ENCODE peak calls at places on chromosomes 6 and 20, in five cellular contexts. One of them, this sample, is unnamed.

GRCh38 chr20:21090112-21090737 is 15.9 kb downstream of the LINC00237 start:
- DNase-seq in left ventricle myocardium superior: no peak
- DNase-seq in HEK293T: no peak
- DNase-seq in HTR-8/SVneo: no peak
- DNase-seq in HT1080: no peak
- DNase-seq in this sample: no peak

GRCh38 chr20:51277961-51278360 is 255.1 kb upstream of the KCNG1 start:
- DNase-seq in HTR-8/SVneo: no peak
- DNase-seq in left ventricle myocardium superior: no peak
- DNase-seq in HEK293T: no peak
- DNase-seq in HT1080: no peak
- DNase-seq in this sample: no peak

GRCh38 chr6:148348335-148348734 is 5.7 kb downstream of the SASH1 start:
- DNase-seq in HTR-8/SVneo: no peak
- DNase-seq in HEK293T: no peak
- DNase-seq in left ventricle myocardium superior: no peak
- DNase-seq in HT1080: no peak
- DNase-seq in this sample: no peak

GRCh38 chr20:19996970-19997369 is 20.2 kb upstream of the NAA20 start:
- DNase-seq in HT1080: no peak
- DNase-seq in HTR-8/SVneo: no peak
- DNase-seq in left ventricle myocardium superior: no peak
- DNase-seq in HEK293T: no peak
- DNase-seq in this sample: no peak

GRCh38 chr6:127186889-127187288 is 68.4 kb downstream of the RSPO3 start:
- DNase-seq in HEK293T: peak; percentile 48
- DNase-seq in HTR-8/SVneo: no peak
- DNase-seq in HT1080: no peak
- DNase-seq in left ventricle myocardium superior: peak; percentile 85
- DNase-seq in this sample: no peak

GRCh38 chr6:16681260-16681873 is 79.9 kb downstream of the ATXN1 start:
- DNase-seq in left ventricle myocardium superior: peak; percentile 53
- DNase-seq in HEK293T: peak; percentile 63
- DNase-seq in HTR-8/SVneo: peak; percentile 57
- DNase-seq in HT1080: peak; percentile 94
- DNase-seq in this sample: no peak

GRCh38 chr6:150056916-150057315 is 12.0 kb downstream of the ULBP3 start:
- DNase-seq in HTR-8/SVneo: no peak
- DNase-seq in left ventricle myocardium superior: no peak
- DNase-seq in HT1080: no peak
- DNase-seq in HEK293T: no peak
- DNase-seq in this sample: no peak

GRCh38 chr6:16576391-16577368 is 184.6 kb downstream of the ATXN1 start:
- DNase-seq in left ventricle myocardium superior: no peak
- DNase-seq in HEK293T: no peak
- DNase-seq in HT1080: no peak
- DNase-seq in HTR-8/SVneo: no peak
- DNase-seq in this sample: no peak

GRCh38 chr6:39791311-39791710 is 865 bp upstream of the DAAM2 start:
- DNase-seq in left ventricle myocardium superior: no peak
- DNase-seq in HEK293T: no peak
- DNase-seq in HT1080: no peak
- DNase-seq in HTR-8/SVneo: no peak
- DNase-seq in this sample: no peak

GRCh38 chr20:17752452-17752851 is 52.7 kb downstream of the BANF2 start:
- DNase-seq in HT1080: no peak
- DNase-seq in left ventricle myocardium superior: no peak
- DNase-seq in HEK293T: no peak
- DNase-seq in HTR-8/SVneo: no peak
- DNase-seq in this sample: no peak

GRCh38 chr20:8796088-8796665 is 272.7 kb upstream of the PLCB4 start:
- DNase-seq in HT1080: no peak
- DNase-seq in left ventricle myocardium superior: no peak
- DNase-seq in HTR-8/SVneo: no peak
- DNase-seq in HEK293T: no peak
- DNase-seq in this sample: no peak

GRCh38 chr6:47047479-47048411 is 5.6 kb upstream of the ADGRF1 start:
- DNase-seq in left ventricle myocardium superior: peak; percentile 37
- DNase-seq in HEK293T: peak; percentile 62
- DNase-seq in HT1080: peak; percentile 91
- DNase-seq in HTR-8/SVneo: peak; percentile 70
- DNase-seq in this sample: peak; percentile 2

GRCh38 chr6:87846446-87846845 is 144.4 kb upstream of the AKIRIN2 start:
- DNase-seq in HT1080: no peak
- DNase-seq in HEK293T: no peak
- DNase-seq in HTR-8/SVneo: no peak
- DNase-seq in left ventricle myocardium superior: no peak
- DNase-seq in this sample: no peak

GRCh38 chr6:145929037-145929633 is 35.0 kb downstream of the SHPRH start:
- DNase-seq in HEK293T: peak; percentile 20
- DNase-seq in HT1080: no peak
- DNase-seq in HTR-8/SVneo: peak; percentile 2
- DNase-seq in left ventricle myocardium superior: no peak
- DNase-seq in this sample: no peak

GRCh38 chr6:165678904-165679303 is 15.9 kb upstream of the PDE10A start:
- DNase-seq in HT1080: no peak
- DNase-seq in HEK293T: no peak
- DNase-seq in HTR-8/SVneo: no peak
- DNase-seq in left ventricle myocardium superior: no peak
- DNase-seq in this sample: no peak

GRCh38 chr6:169371344-169372144 is 117.9 kb upstream of the THBS2 start:
- DNase-seq in HTR-8/SVneo: peak; percentile 48
- DNase-seq in HT1080: peak; percentile 21
- DNase-seq in HEK293T: peak; percentile 30
- DNase-seq in left ventricle myocardium superior: no peak
- DNase-seq in this sample: no peak

GRCh38 chr6:130780137-130780536 is 47.1 kb upstream of the SMLR1 start:
- DNase-seq in HEK293T: no peak
- DNase-seq in HT1080: peak; percentile 0
- DNase-seq in left ventricle myocardium superior: no peak
- DNase-seq in HTR-8/SVneo: no peak
- DNase-seq in this sample: no peak

GRCh38 chr6:16437984-16438383 is 199.6 kb downstream of the GMPR start:
- DNase-seq in HT1080: no peak
- DNase-seq in left ventricle myocardium superior: no peak
- DNase-seq in HEK293T: no peak
- DNase-seq in HTR-8/SVneo: no peak
- DNase-seq in this sample: no peak

GRCh38 chr6:795046-795445 is 102.1 kb upstream of the EXOC2 start:
- DNase-seq in HT1080: no peak
- DNase-seq in HTR-8/SVneo: no peak
- DNase-seq in left ventricle myocardium superior: no peak
- DNase-seq in HEK293T: no peak
- DNase-seq in this sample: no peak

GRCh38 chr20:50172347-50173013 is 18.1 kb upstream of the CEBPB start:
- DNase-seq in left ventricle myocardium superior: peak; percentile 94
- DNase-seq in HEK293T: peak; percentile 67
- DNase-seq in HTR-8/SVneo: peak; percentile 99
- DNase-seq in HT1080: peak; percentile 52
- DNase-seq in this sample: no peak

GRCh38 chr20:17796096-17796563 is 96.4 kb downstream of the BANF2 start:
- DNase-seq in HEK293T: no peak
- DNase-seq in HTR-8/SVneo: no peak
- DNase-seq in left ventricle myocardium superior: peak; percentile 67
- DNase-seq in HT1080: no peak
- DNase-seq in this sample: no peak

GRCh38 chr6:108690326-108691000 is 129.7 kb downstream of the FOXO3 start:
- DNase-seq in HEK293T: no peak
- DNase-seq in HTR-8/SVneo: no peak
- DNase-seq in HT1080: peak; percentile 70
- DNase-seq in left ventricle myocardium superior: no peak
- DNase-seq in this sample: no peak

GRCh38 chr20:40506567-40506966 is 182.5 kb downstream of the MAFB start:
- DNase-seq in left ventricle myocardium superior: peak; percentile 84
- DNase-seq in HTR-8/SVneo: peak; percentile 83
- DNase-seq in HEK293T: no peak
- DNase-seq in HT1080: peak; percentile 99
- DNase-seq in this sample: no peak

GRCh38 chr6:53309059-53309896 is 39.5 kb downstream of the ELOVL5 start:
- DNase-seq in left ventricle myocardium superior: no peak
- DNase-seq in HEK293T: no peak
- DNase-seq in HT1080: no peak
- DNase-seq in HTR-8/SVneo: peak; percentile 23
- DNase-seq in this sample: peak; percentile 68

This sample was measured in NCI-H1092.